ENCODE peak calls at places on chromosomes 13 and 19, in four cellular contexts. One of them, this sample, is unnamed.

GRCh38 chr19:31535691-31536460 is 186.6 kb upstream of the TSHZ3 start:
- DNase-seq in HCT116: no peak
- DNase-seq in IMR-90: no peak
- DNase-seq in mammary epithelial cell: no peak
- DNase-seq in this sample: no peak

GRCh38 chr13:65292488-65292901 is 1937.6 kb downstream of the PCDH9 start:
- DNase-seq in HCT116: no peak
- DNase-seq in IMR-90: peak; percentile 86
- DNase-seq in mammary epithelial cell: no peak
- DNase-seq in this sample: no peak

GRCh38 chr13:43797869-43798268 is 11.1 kb upstream of the ENOX1 start:
- DNase-seq in HCT116: no peak
- DNase-seq in IMR-90: peak; percentile 11
- DNase-seq in mammary epithelial cell: no peak
- DNase-seq in this sample: no peak

GRCh38 chr13:25886438-25887214 is 165.2 kb downstream of the SHISA2 start:
- DNase-seq in HCT116: no peak
- DNase-seq in IMR-90: peak; percentile 44
- DNase-seq in mammary epithelial cell: peak; percentile 93
- DNase-seq in this sample: no peak

GRCh38 chr13:55160911-55161310 is 1979.8 kb upstream of the PRR20A start:
- DNase-seq in HCT116: no peak
- DNase-seq in IMR-90: no peak
- DNase-seq in mammary epithelial cell: no peak
- DNase-seq in this sample: no peak

GRCh38 chr19:48244289-48244688 is 11.4 kb downstream of the CARD8 start:
- DNase-seq in HCT116: no peak
- DNase-seq in IMR-90: no peak
- DNase-seq in mammary epithelial cell: no peak
- DNase-seq in this sample: no peak

GRCh38 chr19:46020819-46021125 is 2.1 kb downstream of the PGLYRP1 start:
- DNase-seq in HCT116: no peak
- DNase-seq in IMR-90: no peak
- DNase-seq in mammary epithelial cell: no peak
- DNase-seq in this sample: no peak

GRCh38 chr13:105464249-105464648 is 1071.2 kb downstream of the EFNB2 start:
- DNase-seq in HCT116: no peak
- DNase-seq in IMR-90: peak; percentile 43
- DNase-seq in mammary epithelial cell: peak; percentile 68
- DNase-seq in this sample: no peak

GRCh38 chr13:51689597-51689996 is 105.3 kb downstream of the WDFY2 start:
- DNase-seq in HCT116: no peak
- DNase-seq in IMR-90: no peak
- DNase-seq in mammary epithelial cell: peak; percentile 52
- DNase-seq in this sample: no peak

GRCh38 chr13:36665630-36666029 is 8.2 kb upstream of the SERTM1 start:
- DNase-seq in HCT116: no peak
- DNase-seq in IMR-90: no peak
- DNase-seq in mammary epithelial cell: no peak
- DNase-seq in this sample: no peak

GRCh38 chr13:31377946-31378345 is 178.2 kb downstream of the B3GLCT start:
- DNase-seq in HCT116: no peak
- DNase-seq in IMR-90: no peak
- DNase-seq in mammary epithelial cell: peak; percentile 28
- DNase-seq in this sample: no peak

GRCh38 chr13:29465741-29466293 is 129.7 kb downstream of the SLC7A1 start:
- DNase-seq in HCT116: no peak
- DNase-seq in IMR-90: peak; percentile 62
- DNase-seq in mammary epithelial cell: peak; percentile 80
- DNase-seq in this sample: no peak

GRCh38 chr19:4197625-4198466 is 15.4 kb downstream of the ANKRD24 start:
- DNase-seq in HCT116: no peak
- DNase-seq in IMR-90: no peak
- DNase-seq in mammary epithelial cell: peak; percentile 19
- DNase-seq in this sample: no peak

GRCh38 chr13:109448629-109449028 is 337.8 kb downstream of the IRS2 start:
- DNase-seq in HCT116: no peak
- DNase-seq in IMR-90: no peak
- DNase-seq in mammary epithelial cell: no peak
- DNase-seq in this sample: no peak

GRCh38 chr13:44760434-44760833 is 184.3 kb upstream of the TSC22D1 start:
- DNase-seq in HCT116: no peak
- DNase-seq in IMR-90: no peak
- DNase-seq in mammary epithelial cell: peak; percentile 49
- DNase-seq in this sample: no peak

GRCh38 chr13:95292622-95293021 is 8.6 kb downstream of the ABCC4 start:
- DNase-seq in HCT116: no peak
- DNase-seq in IMR-90: no peak
- DNase-seq in mammary epithelial cell: no peak
- DNase-seq in this sample: no peak

GRCh38 chr13:39407786-39408185 is 195.2 kb downstream of the LHFPL6 start:
- DNase-seq in HCT116: no peak
- DNase-seq in IMR-90: no peak
- DNase-seq in mammary epithelial cell: no peak
- DNase-seq in this sample: no peak

GRCh38 chr13:40682449-40683240 is 16.2 kb upstream of the FOXO1 start:
- DNase-seq in HCT116: no peak
- DNase-seq in IMR-90: peak; percentile 35
- DNase-seq in mammary epithelial cell: no peak
- DNase-seq in this sample: no peak

GRCh38 chr13:52838433-52839107 is 9.9 kb downstream of the PCDH8 start:
- DNase-seq in HCT116: no peak
- DNase-seq in IMR-90: no peak
- DNase-seq in mammary epithelial cell: no peak
- DNase-seq in this sample: no peak

GRCh38 chr19:4094761-4095487 is 28.2 kb upstream of the ZBTB7A start:
- DNase-seq in HCT116: no peak
- DNase-seq in IMR-90: no peak
- DNase-seq in mammary epithelial cell: no peak
- DNase-seq in this sample: no peak

GRCh38 chr13:102405499-102406079 is 3.7 kb upstream of the FGF14 start:
- DNase-seq in HCT116: no peak
- DNase-seq in IMR-90: peak; percentile 12
- DNase-seq in mammary epithelial cell: peak; percentile 3
- DNase-seq in this sample: no peak

GRCh38 chr19:51116736-51117135 is 8.0 kb upstream of the SIGLEC9 start:
- DNase-seq in HCT116: no peak
- DNase-seq in IMR-90: no peak
- DNase-seq in mammary epithelial cell: no peak
- DNase-seq in this sample: no peak

GRCh38 chr19:15432018-15432494 is 13.3 kb upstream of the AKAP8L start:
- DNase-seq in HCT116: no peak
- DNase-seq in IMR-90: no peak
- DNase-seq in mammary epithelial cell: no peak
- DNase-seq in this sample: no peak

GRCh38 chr19:46416077-46416709 is 2.8 kb upstream of the CCDC8 start:
- DNase-seq in HCT116: peak; percentile 40
- DNase-seq in IMR-90: peak; percentile 75
- DNase-seq in mammary epithelial cell: peak; percentile 83
- DNase-seq in this sample: no peak

GRCh38 chr13:111394211-111394922 is 73.9 kb downstream of the TEX29 start:
- DNase-seq in HCT116: no peak
- DNase-seq in IMR-90: no peak
- DNase-seq in mammary epithelial cell: no peak
- DNase-seq in this sample: no peak

GRCh38 chr13:93511011-93511410 is 284.4 kb downstream of the GPC6 start:
- DNase-seq in HCT116: no peak
- DNase-seq in IMR-90: no peak
- DNase-seq in mammary epithelial cell: no peak
- DNase-seq in this sample: no peak

GRCh38 chr13:67410645-67411044 is 180.5 kb upstream of the PCDH9 start:
- DNase-seq in HCT116: no peak
- DNase-seq in IMR-90: no peak
- DNase-seq in mammary epithelial cell: no peak
- DNase-seq in this sample: no peak

GRCh38 chr13:100124265-100124664 is 35.4 kb downstream of the PCCA start:
- DNase-seq in HCT116: no peak
- DNase-seq in IMR-90: peak; percentile 64
- DNase-seq in mammary epithelial cell: no peak
- DNase-seq in this sample: no peak

GRCh38 chr19:42497492-42498226 is 30.6 kb downstream of the CEACAM1 start:
- DNase-seq in HCT116: no peak
- DNase-seq in IMR-90: no peak
- DNase-seq in mammary epithelial cell: no peak
- DNase-seq in this sample: peak; percentile 40

GRCh38 chr13:49791753-49792549 is 531 bp downstream of the KPNA3 start:
- DNase-seq in HCT116: no peak
- DNase-seq in IMR-90: peak; percentile 36
- DNase-seq in mammary epithelial cell: peak; percentile 46
- DNase-seq in this sample: peak; percentile 4

GRCh38 chr13:79995334-79995733 is 345.6 kb downstream of the SPRY2 start:
- DNase-seq in HCT116: no peak
- DNase-seq in IMR-90: peak; percentile 85
- DNase-seq in mammary epithelial cell: peak; percentile 93
- DNase-seq in this sample: no peak

GRCh38 chr13:23467048-23467931 is 33.8 kb upstream of the SACS start:
- DNase-seq in HCT116: no peak
- DNase-seq in IMR-90: peak; percentile 43
- DNase-seq in mammary epithelial cell: no peak
- DNase-seq in this sample: no peak

GRCh38 chr13:49759503-49759902 is 33.0 kb downstream of the KPNA3 start:
- DNase-seq in HCT116: no peak
- DNase-seq in IMR-90: no peak
- DNase-seq in mammary epithelial cell: no peak
- DNase-seq in this sample: peak; percentile 5

DNA sequence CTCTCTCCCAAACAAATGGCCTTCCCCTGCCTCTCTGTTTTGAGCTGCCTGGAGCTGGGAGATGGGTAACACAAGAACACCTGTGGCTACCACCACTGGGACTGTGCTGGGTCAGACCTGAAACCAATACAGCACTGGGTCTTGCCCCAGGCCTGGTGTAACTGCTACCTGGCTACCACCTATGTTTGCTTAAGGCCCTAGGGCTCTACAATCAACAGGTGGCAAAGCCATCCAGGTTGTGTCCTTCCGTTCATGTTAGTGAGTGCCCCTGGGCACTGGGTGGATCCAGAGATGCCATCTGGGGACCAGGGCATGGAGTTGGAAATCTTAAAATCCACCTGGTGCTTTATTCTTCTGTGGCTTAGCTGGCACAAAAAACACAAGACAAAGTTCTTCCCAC is 18.9 kb upstream of the LMO7 start:
- DNase-seq in HCT116: no peak
- DNase-seq in IMR-90: no peak
- DNase-seq in mammary epithelial cell: no peak
- DNase-seq in this sample: no peak
- H3K4me3 ChIP-seq in HCT116: no peak overlapping the region
- H3K4me3 ChIP-seq in IMR-90: no peak overlapping the region
- H3K4me3 ChIP-seq in mammary epithelial cell: no peak overlapping the region
- H3K4me3 ChIP-seq in this sample: no peak overlapping the region

GRCh38 chr13:37679043-37679442 is 80.5 kb upstream of the POSTN start:
- DNase-seq in HCT116: no peak
- DNase-seq in IMR-90: no peak
- DNase-seq in mammary epithelial cell: no peak
- DNase-seq in this sample: no peak
- TF ChIP-seq CTCF in HCT116: no peak
- TF ChIP-seq CTCF in IMR-90: peak; percentile 10
- TF ChIP-seq CTCF in mammary epithelial cell: peak; percentile 20
- TF ChIP-seq CTCF in this sample: no peak

GRCh38 chr19:17338440-17339078 is 1.2 kb downstream of the GTPBP3 start:
- DNase-seq in HCT116: no peak
- DNase-seq in IMR-90: no peak
- DNase-seq in mammary epithelial cell: no peak
- DNase-seq in this sample: no peak
- H3K4me3 ChIP-seq in HCT116: peak overlapping the region; percentile 85
- H3K4me3 ChIP-seq in IMR-90: peak overlapping the region; percentile 73
- H3K4me3 ChIP-seq in mammary epithelial cell: peak overlapping the region; percentile 73
- H3K4me3 ChIP-seq in this sample: peak overlapping the region; percentile 63

GRCh38 chr19:10395853-10396355 is 7.4 kb downstream of the CDC37 start:
- DNase-seq in HCT116: no peak
- DNase-seq in IMR-90: no peak
- DNase-seq in mammary epithelial cell: no peak
- DNase-seq in this sample: no peak

GRCh38 chr19:10398819-10399218 is 4.5 kb downstream of the CDC37 start:
- DNase-seq in HCT116: no peak
- DNase-seq in IMR-90: no peak
- DNase-seq in mammary epithelial cell: no peak
- DNase-seq in this sample: no peak

GRCh38 chr19:10402441-10403038 is 802 bp downstream of the CDC37 start:
- DNase-seq in HCT116: no peak
- DNase-seq in IMR-90: no peak
- DNase-seq in mammary epithelial cell: no peak
- DNase-seq in this sample: no peak

GRCh38 chr19:10403137-10404021 is at the start of gene CDC37:
- DNase-seq in HCT116: peak; percentile 93
- DNase-seq in IMR-90: peak; percentile 97
- DNase-seq in mammary epithelial cell: peak; percentile 94
- DNase-seq in this sample: peak; percentile 82

GRCh38 chr19:10399878-10400277 is 3.5 kb downstream of the CDC37 start:
- DNase-seq in HCT116: no peak
- DNase-seq in IMR-90: no peak
- DNase-seq in mammary epithelial cell: no peak
- DNase-seq in this sample: no peak
- TF ChIP-seq CTCF in HCT116: no peak
- TF ChIP-seq CTCF in IMR-90: no peak
- TF ChIP-seq CTCF in mammary epithelial cell: no peak
- TF ChIP-seq CTCF in this sample: no peak

GRCh38 chr19:5719961-5720790 is at the start of the genes CATSPERD and LONP1:
- DNase-seq in HCT116: peak; percentile 97
- DNase-seq in IMR-90: peak; percentile 99
- DNase-seq in mammary epithelial cell: peak; percentile 98
- DNase-seq in this sample: peak; percentile 96

GRCh38 chr19:5718579-5719273 is 1.2 kb downstream of the LONP1 start:
- DNase-seq in HCT116: peak; percentile 50
- DNase-seq in IMR-90: peak; percentile 91
- DNase-seq in mammary epithelial cell: peak; percentile 66
- DNase-seq in this sample: peak; percentile 34

GRCh38 chr19:5718032-5718578 is 1.8 kb downstream of the LONP1 start:
- DNase-seq in HCT116: no peak
- DNase-seq in IMR-90: peak; percentile 72
- DNase-seq in mammary epithelial cell: peak; percentile 38
- DNase-seq in this sample: no peak

GRCh38 chr19:5717215-5717614 is 2.7 kb downstream of the LONP1 start:
- DNase-seq in HCT116: no peak
- DNase-seq in IMR-90: no peak
- DNase-seq in mammary epithelial cell: no peak
- DNase-seq in this sample: no peak

DNA sequence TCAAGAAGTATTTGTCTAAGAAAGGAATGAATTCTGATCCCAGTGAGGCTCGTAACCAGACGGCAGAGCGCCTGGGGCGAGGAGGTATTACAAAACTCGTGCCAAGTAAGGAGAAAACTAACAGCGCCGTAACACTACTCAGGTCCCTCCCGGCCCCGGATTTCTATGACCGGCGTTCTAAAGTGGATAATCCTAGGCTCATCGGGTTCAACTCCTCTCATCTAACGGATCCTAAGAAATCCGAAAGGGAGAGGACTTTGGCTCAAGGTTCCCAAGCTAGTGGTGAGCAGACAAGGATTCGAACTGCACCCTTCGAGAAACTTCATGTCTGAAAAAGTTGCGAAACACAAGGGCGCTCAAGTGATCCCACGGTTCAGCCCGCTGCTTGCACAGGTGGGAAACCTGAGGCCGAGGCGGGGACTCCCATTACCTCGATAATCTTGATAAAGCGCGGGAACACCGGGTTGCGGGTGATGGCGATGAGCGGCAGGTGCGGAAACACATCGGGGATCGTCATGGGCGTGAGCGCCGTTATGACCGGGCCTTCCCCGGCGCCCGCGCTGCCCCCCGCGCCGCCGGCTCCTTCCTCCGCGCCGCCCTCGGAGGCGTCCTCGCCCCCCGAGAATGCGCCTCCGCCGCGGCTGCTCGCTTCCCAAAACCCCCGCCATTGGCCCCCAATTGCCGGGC is 529 bp downstream of the LONP1 start:
- DNase-seq in HCT116: no peak
- DNase-seq in IMR-90: peak; percentile 13
- DNase-seq in mammary epithelial cell: peak; percentile 33
- DNase-seq in this sample: no peak
- H3K4me3 ChIP-seq in HCT116: peak overlapping the region; percentile 99
- H3K4me3 ChIP-seq in IMR-90: peak overlapping the region; percentile 49
- H3K4me3 ChIP-seq in mammary epithelial cell: peak overlapping the region; percentile 94
- H3K4me3 ChIP-seq in this sample: peak overlapping the region; percentile 90